ENCODE peak calls at places on chromosomes 11 and 22, in six cellular contexts. H, Y, A, V, G and S are unnamed samples.

GRCh38 chr11:32594272-32594671 is 10.6 kb downstream of the EIF3M start:
- DNase-seq in H (no peak), Y (no peak), A (no peak), V (no peak), G (no peak), S (no peak)

GRCh38 chr11:109939176-109939810 is 153.9 kb upstream of the ZC3H12C start:
- DNase-seq in H (peak), Y (no peak), A (peak), V (peak), G (peak), S (no peak)

GRCh38 chr11:92830382-92831148 is 138.9 kb upstream of the MTNR1B start:
- DNase-seq in H (no peak), Y (no peak), A (no peak), V (no peak), G (no peak), S (no peak)

GRCh38 chr22:22243033-22243680 is 1.4 kb upstream of the VPREB1 start:
- DNase-seq in H (no peak), Y (no peak), A (no peak), V (no peak), G (no peak), S (no peak)

GRCh38 chr11:60321051-60321450 is 6.0 kb upstream of the MS4A6E start:
- DNase-seq in H (no peak), Y (no peak), A (no peak), V (no peak), G (no peak), S (no peak)

GRCh38 chr22:28222976-28223375 is 303.9 kb upstream of the PITPNB start:
- DNase-seq in H (no peak), Y (no peak), A (no peak), V (no peak), G (no peak), S (no peak)

GRCh38 chr11:22703561-22703960 is 37.1 kb downstream of the GAS2 start:
- DNase-seq in H (no peak), Y (no peak), A (no peak), V (peak), G (no peak), S (no peak)

GRCh38 chr11:38824573-38824972 is 2226.5 kb upstream of the RAG2 start:
- DNase-seq in H (no peak), Y (no peak), A (no peak), V (peak), G (no peak), S (no peak)

GRCh38 chr11:45807792-45808238 is 2.9 kb downstream of the SLC35C1 start:
- DNase-seq in H (no peak), Y (no peak), A (no peak), V (no peak), G (no peak), S (no peak)

GRCh38 chr11:3803726-3804510 is 4.4 kb upstream of the PGAP2 start:
- DNase-seq in H (no peak), Y (no peak), A (no peak), V (no peak), G (no peak), S (no peak)

GRCh38 chr11:82978422-82979099 is 77.0 kb downstream of the DDIAS start:
- DNase-seq in H (no peak), Y (peak), A (no peak), V (peak), G (no peak), S (no peak)

GRCh38 chr11:34288482-34288881 is 69.3 kb downstream of the ABTB2 start:
- DNase-seq in H (no peak), Y (no peak), A (no peak), V (no peak), G (no peak), S (no peak)

GRCh38 chr11:73965076-73965763 is 14.4 kb downstream of the DNAJB13 start:
- DNase-seq in H (no peak), Y (no peak), A (no peak), V (no peak), G (no peak), S (no peak)

GRCh38 chr11:74446445-74446844 is 20.9 kb downstream of the KCNE3 start:
- DNase-seq in H (no peak), Y (no peak), A (no peak), V (no peak), G (no peak), S (no peak)

GRCh38 chr11:71342951-71343827 is 90.8 kb upstream of the SHANK2 start:
- DNase-seq in H (no peak), Y (no peak), A (peak), V (peak), G (peak), S (peak)

GRCh38 chr11:121721961-121722360 is 269.2 kb upstream of the SORL1-AS1 start:
- DNase-seq in H (no peak), Y (no peak), A (no peak), V (no peak), G (no peak), S (no peak)

GRCh38 chr11:57646756-57647303 is 2.9 kb downstream of the YPEL4 start:
- DNase-seq in H (no peak), Y (no peak), A (no peak), V (no peak), G (no peak), S (peak)

GRCh38 chr22:41870786-41871185 is 37.9 kb downstream of the SREBF2 start:
- DNase-seq in H (no peak), Y (no peak), A (no peak), V (no peak), G (no peak), S (no peak)

GRCh38 chr11:61799665-61800284 is 7.1 kb downstream of the FEN1 start:
- DNase-seq in H (no peak), Y (no peak), A (no peak), V (no peak), G (no peak), S (no peak)

GRCh38 chr11:101860694-101861371 is 54.0 kb upstream of the CEP126 start:
- DNase-seq in H (peak), Y (no peak), A (peak), V (peak), G (peak), S (no peak)

GRCh38 chr11:88402192-88402715 is 64.7 kb upstream of the CTSC start:
- DNase-seq in H (no peak), Y (peak), A (no peak), V (no peak), G (no peak), S (no peak)

GRCh38 chr11:126307706-126308105 is 3.8 kb downstream of the DCPS start:
- DNase-seq in H (no peak), Y (no peak), A (peak), V (peak), G (no peak), S (no peak)

GRCh38 chr22:44419429-44419828 is 78.6 kb downstream of the RTL6 start:
- DNase-seq in H (no peak), Y (no peak), A (no peak), V (no peak), G (no peak), S (no peak)

GRCh38 chr22:39309364-39309861 is 10.0 kb downstream of the RPL3 start:
- DNase-seq in H (no peak), Y (no peak), A (peak), V (no peak), G (no peak), S (no peak)

GRCh38 chr11:111446404-111447152 is 65.6 kb downstream of the BTG4 start:
- DNase-seq in H (peak), Y (peak), A (peak), V (peak), G (peak), S (no peak)

GRCh38 chr11:1851437-1852180 is 1.3 kb upstream of the LSP1 start:
- DNase-seq in H (no peak), Y (no peak), A (no peak), V (no peak), G (no peak), S (no peak)

GRCh38 chr11:131686836-131687235 is 316.4 kb downstream of the NTM start:
- DNase-seq in H (no peak), Y (no peak), A (no peak), V (no peak), G (no peak), S (peak)

GRCh38 chr11:122709042-122709760 is 53.7 kb downstream of the UBASH3B start:
- DNase-seq in H (no peak), Y (no peak), A (no peak), V (no peak), G (peak), S (no peak)

GRCh38 chr11:12043959-12044772 is 35.7 kb upstream of the DKK3 start:
- DNase-seq in H (peak), Y (no peak), A (peak), V (peak), G (peak), S (peak)

GRCh38 chr22:39946571-39947407 is 13.4 kb upstream of the TMA7B start:
- DNase-seq in H (no peak), Y (no peak), A (peak), V (no peak), G (no peak), S (no peak)

GRCh38 chr11:122981388-122982264 is at the start of gene BSX:
- DNase-seq in H (no peak), Y (no peak), A (peak), V (peak), G (no peak), S (peak)

GRCh38 chr11:110712643-110713468 is 619 bp upstream of the ARHGAP20 start:
- DNase-seq in H (no peak), Y (no peak), A (no peak), V (no peak), G (no peak), S (no peak)

GRCh38 chr11:106644824-106645223 is 373.5 kb downstream of the GUCY1A2 start:
- DNase-seq in H (no peak), Y (no peak), A (no peak), V (no peak), G (no peak), S (no peak)

GRCh38 chr11:94933225-94934130 is 39.9 kb downstream of the CWC15 start:
- DNase-seq in H (no peak), Y (no peak), A (no peak), V (no peak), G (no peak), S (no peak)

GRCh38 chr11:2860636-2861035 is 24.9 kb downstream of the CDKN1C start:
- DNase-seq in H (no peak), Y (peak), A (no peak), V (peak), G (no peak), S (no peak)

GRCh38 chr11:123041185-123041584 is 20.8 kb downstream of the HSPA8 start:
- DNase-seq in H (no peak), Y (no peak), A (no peak), V (no peak), G (no peak), S (no peak)

GRCh38 chr22:35841907-35842518 is 124.3 kb downstream of the APOL5 start:
- DNase-seq in H (no peak), Y (no peak), A (no peak), V (no peak), G (no peak), S (no peak)

GRCh38 chr22:35839811-35840739 is 122.4 kb downstream of the APOL5 start:
- DNase-seq in H (peak), Y (no peak), A (peak), V (no peak), G (peak), S (peak)

GRCh38 chr22:35835998-35836691 is 118.5 kb downstream of the APOL5 start:
- DNase-seq in H (no peak), Y (no peak), A (peak), V (peak), G (peak), S (no peak)

GRCh38 chr22:35837328-35837727 is 119.7 kb downstream of the APOL5 start:
- DNase-seq in H (no peak), Y (no peak), A (no peak), V (no peak), G (no peak), S (no peak)

DNA sequence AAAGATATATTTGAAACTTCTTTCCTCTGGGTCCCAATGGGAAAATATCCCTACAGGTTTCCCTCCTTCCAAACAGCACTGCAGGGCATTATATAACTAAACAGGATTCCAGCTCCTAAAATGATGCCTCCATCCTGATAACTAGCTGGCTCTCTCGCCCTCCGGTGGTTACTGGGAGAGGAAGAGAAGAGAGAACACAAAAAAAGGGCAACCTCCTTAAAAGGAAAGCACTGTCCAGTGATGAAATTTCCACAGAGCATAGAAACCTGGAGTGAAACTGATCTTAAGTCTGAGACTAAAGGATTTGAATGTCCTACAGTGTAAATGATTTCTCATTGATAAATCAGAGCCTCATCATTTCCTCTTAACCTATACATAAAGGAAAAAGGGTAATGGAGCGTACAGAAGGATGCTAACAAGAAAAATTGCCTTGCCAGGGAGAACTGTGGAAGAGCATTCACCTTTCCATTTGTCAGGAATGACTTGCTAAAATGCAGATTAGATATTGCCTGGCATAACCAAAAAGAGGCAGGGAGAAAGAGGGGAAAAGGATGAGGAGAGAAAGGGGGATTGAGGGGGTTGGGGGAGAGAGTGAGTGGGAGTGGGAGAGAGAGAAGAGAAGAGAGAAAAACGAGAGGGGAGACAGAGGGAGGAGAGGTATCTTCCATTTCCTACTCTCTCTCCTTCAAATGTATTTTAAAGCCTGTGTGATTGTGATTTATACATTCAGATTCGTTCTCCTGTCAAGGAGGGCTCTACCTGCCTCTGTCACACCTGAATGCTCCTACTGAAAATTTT is 121.4 kb downstream of the APOL5 start:
- DNase-seq in H (no peak), Y (no peak), A (no peak), V (peak), G (peak), S (no peak)
- TF ChIP-seq SIN3A in H (no peak), Y (no peak), A (no peak), V (no peak), G (no peak), S (no peak)

GRCh38 chr11:118374729-118375128 is 15.3 kb downstream of the UBE4A start:
- DNase-seq in H (no peak), Y (no peak), A (no peak), V (no peak), G (no peak), S (no peak)
- TF ChIP-seq SIN3A in H (no peak), Y (no peak), A (no peak), V (no peak), G (no peak), S (no peak)

GRCh38 chr22:32338757-32339156 is 18.9 kb upstream of the RFPL3 start:
- DNase-seq in H (no peak), Y (no peak), A (no peak), V (no peak), G (no peak), S (no peak)

GRCh38 chr22:32340437-32340836 is 17.2 kb upstream of the RFPL3 start:
- DNase-seq in H (no peak), Y (no peak), A (no peak), V (peak), G (no peak), S (no peak)

GRCh38 chr22:32342977-32343376 is 14.7 kb upstream of the RFPL3 start:
- DNase-seq in H (no peak), Y (no peak), A (no peak), V (no peak), G (no peak), S (no peak)

GRCh38 chr22:32339190-32340012 is 18.3 kb upstream of the RFPL3 start:
- DNase-seq in H (no peak), Y (no peak), A (no peak), V (no peak), G (no peak), S (peak)

DNA sequence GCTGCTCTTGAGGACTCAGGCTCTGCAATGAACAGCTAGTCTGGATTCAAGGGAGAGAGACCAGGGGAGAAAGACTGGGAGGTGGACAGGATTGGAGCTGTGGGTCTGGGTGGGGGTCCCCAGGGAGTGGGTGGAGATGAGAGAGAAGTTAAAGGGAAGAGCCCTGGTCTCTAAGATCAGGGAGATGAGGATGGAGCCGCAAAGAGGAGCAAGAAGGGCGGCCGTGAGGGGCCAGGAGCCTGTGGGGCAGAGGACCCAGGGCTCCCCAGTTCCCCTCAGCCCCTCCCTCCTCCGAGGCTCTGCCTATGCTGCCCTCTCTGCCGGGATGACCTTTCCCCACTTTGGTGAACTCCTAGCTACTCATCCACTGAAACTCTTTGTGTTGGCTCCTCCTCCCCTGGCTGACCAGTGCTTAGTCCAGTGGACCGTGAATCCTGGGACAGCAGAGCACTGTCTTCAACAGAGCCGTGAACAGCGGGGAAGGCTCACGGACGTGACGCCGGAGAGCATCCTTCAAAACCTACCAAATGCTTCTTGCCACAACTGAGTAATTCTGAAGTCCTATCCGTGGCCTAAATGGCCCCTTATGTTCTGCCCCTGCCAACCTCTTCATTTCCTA is 16.4 kb upstream of the RFPL3 start:
- DNase-seq in H (no peak), Y (no peak), A (no peak), V (no peak), G (no peak), S (peak)
- TF ChIP-seq SIN3A in H (no peak), Y (no peak), A (no peak), V (no peak), G (no peak), S (no peak)

GRCh38 chr11:8806974-8807373 is 104.0 kb upstream of the AKIP1 start:
- DNase-seq in H (no peak), Y (no peak), A (no peak), V (no peak), G (no peak), S (no peak)
- TF ChIP-seq SIN3A in H (no peak), Y (no peak), A (no peak), V (no peak), G (no peak), S (no peak)

GRCh38 chr11:77113382-77114088 is 10.9 kb downstream of the OMP start:
- DNase-seq in H (no peak), Y (no peak), A (peak), V (no peak), G (no peak), S (no peak)

GRCh38 chr11:77111277-77111676 is 8.6 kb downstream of the OMP start:
- DNase-seq in H (no peak), Y (no peak), A (no peak), V (no peak), G (no peak), S (no peak)

GRCh38 chr11:77111946-77112345 is 9.3 kb downstream of the OMP start:
- DNase-seq in H (no peak), Y (no peak), A (no peak), V (no peak), G (no peak), S (no peak)

GRCh38 chr11:77114089-77114463 is 11.4 kb downstream of the OMP start:
- DNase-seq in H (no peak), Y (no peak), A (no peak), V (no peak), G (no peak), S (no peak)

DNA sequence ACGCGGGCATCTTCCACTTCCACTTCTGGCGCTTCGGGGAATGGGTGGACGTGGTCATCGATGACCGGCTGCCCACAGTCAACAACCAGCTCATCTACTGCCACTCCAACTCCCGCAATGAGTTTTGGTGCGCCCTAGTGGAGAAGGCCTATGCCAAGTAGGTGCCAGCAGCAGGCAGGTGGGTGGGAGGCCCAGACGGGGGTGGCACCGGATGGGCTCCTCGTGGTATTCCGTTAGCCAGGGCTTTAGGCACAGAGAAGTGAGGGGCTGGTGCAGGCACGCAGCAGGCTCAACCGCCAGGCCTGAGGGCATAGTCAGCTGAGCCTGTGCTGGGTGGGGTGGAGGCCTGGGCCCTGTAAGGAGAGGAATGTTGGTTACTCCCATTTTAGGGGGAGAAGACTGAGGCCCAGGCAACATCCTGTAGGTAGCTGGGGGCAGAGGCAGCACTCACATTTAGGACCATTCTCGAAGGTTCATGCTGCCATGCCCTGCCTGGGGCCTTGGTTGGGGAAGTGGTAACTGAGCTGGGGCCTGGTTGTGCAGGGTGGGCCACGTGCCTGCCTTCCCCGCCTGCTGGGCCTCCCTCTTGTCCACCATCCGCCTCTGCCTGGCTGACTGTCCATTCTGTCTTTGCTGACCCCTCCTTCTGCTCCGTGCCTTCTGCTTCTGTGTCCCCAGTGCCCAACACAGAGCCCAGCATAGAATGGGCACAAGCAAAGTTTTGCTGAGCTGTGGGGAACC is 10.2 kb downstream of the OMP start:
- DNase-seq in H (no peak), Y (no peak), A (no peak), V (no peak), G (no peak), S (no peak)
- TF ChIP-seq SIN3A in H (no peak), Y (no peak), A (no peak), V (no peak), G (no peak), S (no peak)

GRCh38 chr11:17353228-17354021 is 1.8 kb downstream of the NCR3LG1 start:
- DNase-seq in H (peak), Y (peak), A (peak), V (peak), G (peak), S (peak)

GRCh38 chr11:17351171-17351509 is 460 bp upstream of the NCR3LG1 start:
- DNase-seq in H (no peak), Y (no peak), A (no peak), V (no peak), G (no peak), S (no peak)

GRCh38 chr11:17351510-17352176 is at the start of gene NCR3LG1:
- DNase-seq in H (peak), Y (no peak), A (peak), V (peak), G (no peak), S (peak)

GRCh38 chr11:17354070-17354924 is 2.7 kb downstream of the NCR3LG1 start:
- DNase-seq in H (peak), Y (peak), A (peak), V (peak), G (peak), S (no peak)

GRCh38 chr11:17352925-17353227 is 1.3 kb downstream of the NCR3LG1 start:
- DNase-seq in H (peak), Y (no peak), A (peak), V (peak), G (no peak), S (peak)
- TF ChIP-seq SIN3A in H (no peak), Y (no peak), A (no peak), V (no peak), G (no peak), S (no peak)

GRCh38 chr11:128625316-128625715 is 38.0 kb upstream of the ETS1 start:
- DNase-seq in H (no peak), Y (no peak), A (no peak), V (no peak), G (no peak), S (no peak)
- TF ChIP-seq SIN3A in H (no peak), Y (no peak), A (no peak), V (no peak), G (no peak), S (no peak)